ENCODE peak calls at places on chromosome 2, in four cellular contexts. Z, H, J and F are unnamed samples.

GRCh38 chr2:231223458-231223970 is 25.1 kb downstream of the ARMC9 start:
- DNase-seq in J (no peak), Z (no peak), H (no peak), F (no peak)

GRCh38 chr2:199310654-199311275 is 147.0 kb downstream of the SATB2 start:
- DNase-seq in J (no peak), Z (no peak), H (no peak), F (peak)

GRCh38 chr2:210428415-210429179 is 48.0 kb downstream of the LANCL1 start:
- DNase-seq in Z (no peak), H (no peak), J (no peak), F (no peak)

GRCh38 chr2:232146294-232146693 is 184.8 kb downstream of the DIS3L2 start:
- DNase-seq in Z (no peak), H (no peak), J (no peak), F (no peak)

GRCh38 chr2:233329489-233330135 is 22.0 kb downstream of the SAG start:
- DNase-seq in Z (no peak), J (no peak), H (no peak), F (no peak)

GRCh38 chr2:112626604-112627059 is 19.1 kb upstream of the SLC20A1 start:
- DNase-seq in Z (peak), H (peak), J (peak), F (peak)

GRCh38 chr2:9975805-9976447 is 24.4 kb downstream of the GRHL1 start:
- DNase-seq in Z (no peak), J (peak), H (no peak), F (no peak)

GRCh38 chr2:180219471-180219870 is 212.4 kb upstream of the CWC22 start:
- DNase-seq in J (no peak), Z (no peak), H (no peak), F (no peak)

GRCh38 chr2:235740821-235741220 is 247.0 kb downstream of the AGAP1 start:
- DNase-seq in J (no peak), H (no peak), Z (no peak), F (peak)

GRCh38 chr2:164887434-164888112 is 46.0 kb upstream of the COBLL1 start:
- DNase-seq in H (no peak), J (no peak), Z (no peak), F (no peak)

GRCh38 chr2:85264471-85264870 is 63.3 kb downstream of the TGOLN2 start:
- DNase-seq in J (no peak), H (no peak), Z (no peak), F (no peak)

GRCh38 chr2:24881158-24881557 is 38.9 kb downstream of the ADCY3 start:
- DNase-seq in Z (no peak), J (no peak), H (no peak), F (no peak)

GRCh38 chr2:96143231-96143847 is 1.9 kb downstream of the DUSP2 start:
- DNase-seq in J (no peak), Z (no peak), H (no peak), F (peak)

GRCh38 chr2:120436885-120437603 is 91.1 kb downstream of the INHBB start:
- DNase-seq in H (peak), J (no peak), Z (no peak), F (peak)

GRCh38 chr2:158458617-158458920 is 1.8 kb downstream of the PKP4 start:
- DNase-seq in H (no peak), Z (no peak), J (no peak), F (no peak)

GRCh38 chr2:151118269-151118668 is 143.4 kb downstream of the RBM43 start:
- DNase-seq in Z (no peak), H (no peak), J (no peak), F (no peak)

GRCh38 chr2:50391553-50391952 is 640.4 kb downstream of the NRXN1 start:
- DNase-seq in Z (no peak), J (no peak), H (no peak), F (no peak)

GRCh38 chr2:60998628-60999545 is 18.6 kb upstream of the PEX13 start:
- DNase-seq in H (no peak), Z (no peak), J (no peak), F (no peak)

GRCh38 chr2:217790195-217790594 is 212.6 kb downstream of the TNS1 start:
- DNase-seq in H (no peak), Z (no peak), J (peak), F (no peak)

GRCh38 chr2:106566050-106566449 is 78.9 kb downstream of the CD8B2 start:
- DNase-seq in J (no peak), Z (no peak), H (no peak), F (peak)

GRCh38 chr2:202703091-202703490 is 68.3 kb downstream of the FAM117B start:
- DNase-seq in J (no peak), Z (no peak), H (no peak), F (no peak)

GRCh38 chr2:67050621-67051020 is 346.5 kb upstream of the ETAA1 start:
- DNase-seq in Z (no peak), J (no peak), H (no peak), F (no peak)

GRCh38 chr2:209977386-209978239 is 24.8 kb upstream of the RPE start:
- DNase-seq in Z (no peak), J (no peak), H (no peak), F (no peak)

GRCh38 chr2:233209117-233209977 is 42.1 kb upstream of the ATG16L1 start:
- DNase-seq in Z (no peak), H (no peak), J (no peak), F (no peak)

GRCh38 chr2:99350194-99350593 is 13.0 kb downstream of the EIF5B start:
- DNase-seq in H (no peak), Z (no peak), J (no peak), F (no peak)

GRCh38 chr2:151695778-151696177 is 38.5 kb downstream of the NEB start:
- DNase-seq in Z (no peak), H (no peak), J (no peak), F (no peak)

GRCh38 chr2:219544567-219544966 is 739 bp downstream of the TMEM198 start:
- DNase-seq in Z (no peak), J (no peak), H (no peak), F (no peak)

GRCh38 chr2:58921676-58922075 is 680.6 kb upstream of the FANCL start:
- DNase-seq in J (no peak), H (no peak), Z (no peak), F (no peak)

GRCh38 chr2:121831841-121832240 is 76.4 kb downstream of the TSN start:
- DNase-seq in H (no peak), J (no peak), Z (no peak), F (no peak)

GRCh38 chr2:46983065-46983801 is 67.6 kb upstream of the MCFD2 start:
- DNase-seq in H (no peak), J (peak), Z (no peak), F (peak)

GRCh38 chr2:113227290-113227689 is 51.4 kb downstream of the PAX8 start:
- DNase-seq in Z (no peak), J (no peak), H (no peak), F (no peak)

GRCh38 chr2:182319556-182319955 is 107.3 kb downstream of the PDE1A start:
- DNase-seq in Z (no peak), J (no peak), H (no peak), F (no peak)

GRCh38 chr2:167596072-167596471 is 651.3 kb downstream of the STK39 start:
- DNase-seq in J (no peak), H (no peak), Z (no peak), F (no peak)

GRCh38 chr2:45119038-45119437 is 109.8 kb upstream of the SIX2 start:
- DNase-seq in J (no peak), H (no peak), Z (no peak), F (no peak)

GRCh38 chr2:181447040-181447439 is 10.1 kb upstream of the ITGA4 start:
- DNase-seq in Z (no peak), J (no peak), H (no peak), F (no peak)

GRCh38 chr2:223972656-223973102 is 15.4 kb downstream of the MRPL44 start:
- DNase-seq in H (no peak), J (no peak), Z (no peak), F (no peak)